ENCODE peak calls at places on chromosomes 5 and 9, in eight cellular contexts. One of them, this sample, is unnamed.

GRCh38 chr5:176762489-176762888 is 47.9 kb upstream of the UNC5A start:
- DNase-seq in SHP77: no peak
- DNase-seq in activated naive CD4-positive, alpha-beta T cell: no peak
- DNase-seq in endothelial cell: no peak
- DNase-seq in A673: no peak
- DNase-seq in AG09309: no peak
- DNase-seq in small intestine: no peak
- DNase-seq in Calu3: no peak
- DNase-seq in this sample: no peak

GRCh38 chr9:114156311-114156657 is 947 bp downstream of the COL27A1 start:
- DNase-seq in small intestine: peak; percentile 14
- DNase-seq in activated naive CD4-positive, alpha-beta T cell: no peak
- DNase-seq in AG09309: no peak
- DNase-seq in SHP77: no peak
- DNase-seq in A673: no peak
- DNase-seq in endothelial cell: no peak
- DNase-seq in Calu3: no peak
- DNase-seq in this sample: no peak

GRCh38 chr5:53110156-53110555 is 599 bp upstream of the MOCS2 start:
- DNase-seq in endothelial cell: no peak
- DNase-seq in Calu3: no peak
- DNase-seq in small intestine: no peak
- DNase-seq in SHP77: no peak
- DNase-seq in AG09309: no peak
- DNase-seq in activated naive CD4-positive, alpha-beta T cell: no peak
- DNase-seq in A673: no peak
- DNase-seq in this sample: no peak

GRCh38 chr5:122907238-122907637 is 61.8 kb downstream of the SNX24 start:
- DNase-seq in Calu3: no peak
- DNase-seq in A673: peak; percentile 7
- DNase-seq in small intestine: no peak
- DNase-seq in endothelial cell: no peak
- DNase-seq in AG09309: no peak
- DNase-seq in activated naive CD4-positive, alpha-beta T cell: no peak
- DNase-seq in SHP77: no peak
- DNase-seq in this sample: no peak

GRCh38 chr5:52859619-52860018 is 71.9 kb downstream of the ITGA1 start:
- DNase-seq in SHP77: no peak
- DNase-seq in Calu3: no peak
- DNase-seq in small intestine: no peak
- DNase-seq in endothelial cell: no peak
- DNase-seq in activated naive CD4-positive, alpha-beta T cell: no peak
- DNase-seq in AG09309: no peak
- DNase-seq in A673: peak; percentile 47
- DNase-seq in this sample: no peak

GRCh38 chr9:26326473-26327044 is 566.0 kb downstream of the CAAP1 start:
- DNase-seq in AG09309: peak; percentile 43
- DNase-seq in activated naive CD4-positive, alpha-beta T cell: no peak
- DNase-seq in Calu3: peak; percentile 12
- DNase-seq in endothelial cell: peak; percentile 50
- DNase-seq in SHP77: peak; percentile 62
- DNase-seq in A673: peak; percentile 33
- DNase-seq in small intestine: peak; percentile 23
- DNase-seq in this sample: peak; percentile 40

GRCh38 chr5:87151547-87151946 is 116.1 kb upstream of the RASA1 start:
- DNase-seq in endothelial cell: no peak
- DNase-seq in Calu3: no peak
- DNase-seq in small intestine: no peak
- DNase-seq in AG09309: peak; percentile 44
- DNase-seq in activated naive CD4-positive, alpha-beta T cell: no peak
- DNase-seq in A673: peak; percentile 3
- DNase-seq in SHP77: no peak
- DNase-seq in this sample: no peak

GRCh38 chr5:142141463-142141862 is 32.9 kb downstream of the NDFIP1 start:
- DNase-seq in A673: peak; percentile 28
- DNase-seq in small intestine: no peak
- DNase-seq in SHP77: no peak
- DNase-seq in endothelial cell: no peak
- DNase-seq in AG09309: no peak
- DNase-seq in Calu3: no peak
- DNase-seq in activated naive CD4-positive, alpha-beta T cell: no peak
- DNase-seq in this sample: no peak

GRCh38 chr9:109730228-109730627 is 49.8 kb upstream of the PALM2AKAP2 start:
- DNase-seq in Calu3: peak; percentile 7
- DNase-seq in AG09309: no peak
- DNase-seq in SHP77: no peak
- DNase-seq in small intestine: peak; percentile 63
- DNase-seq in endothelial cell: no peak
- DNase-seq in A673: peak; percentile 10
- DNase-seq in activated naive CD4-positive, alpha-beta T cell: no peak
- DNase-seq in this sample: peak; percentile 35

GRCh38 chr9:92974696-92975451 is 27.6 kb downstream of the FGD3 start:
- DNase-seq in SHP77: no peak
- DNase-seq in small intestine: no peak
- DNase-seq in activated naive CD4-positive, alpha-beta T cell: no peak
- DNase-seq in AG09309: no peak
- DNase-seq in Calu3: no peak
- DNase-seq in A673: no peak
- DNase-seq in endothelial cell: no peak
- DNase-seq in this sample: no peak

GRCh38 chr9:133954862-133955529 is 37.1 kb downstream of the VAV2 start:
- DNase-seq in endothelial cell: no peak
- DNase-seq in SHP77: no peak
- DNase-seq in activated naive CD4-positive, alpha-beta T cell: no peak
- DNase-seq in AG09309: no peak
- DNase-seq in Calu3: no peak
- DNase-seq in A673: no peak
- DNase-seq in small intestine: no peak
- DNase-seq in this sample: no peak

GRCh38 chr5:154412925-154413324 is 32.9 kb upstream of the SAP30L start:
- DNase-seq in small intestine: no peak
- DNase-seq in A673: no peak
- DNase-seq in Calu3: no peak
- DNase-seq in AG09309: no peak
- DNase-seq in SHP77: no peak
- DNase-seq in endothelial cell: no peak
- DNase-seq in activated naive CD4-positive, alpha-beta T cell: no peak
- DNase-seq in this sample: no peak

GRCh38 chr5:94793113-94793815 is 174.8 kb downstream of the SLF1 start:
- DNase-seq in SHP77: no peak
- DNase-seq in activated naive CD4-positive, alpha-beta T cell: no peak
- DNase-seq in endothelial cell: no peak
- DNase-seq in Calu3: no peak
- DNase-seq in A673: no peak
- DNase-seq in AG09309: peak; percentile 67
- DNase-seq in small intestine: peak; percentile 49
- DNase-seq in this sample: no peak

GRCh38 chr9:118630931-118631595 is 738.2 kb downstream of the BRINP1 start:
- DNase-seq in AG09309: no peak
- DNase-seq in small intestine: no peak
- DNase-seq in endothelial cell: no peak
- DNase-seq in Calu3: no peak
- DNase-seq in activated naive CD4-positive, alpha-beta T cell: no peak
- DNase-seq in A673: no peak
- DNase-seq in SHP77: no peak
- DNase-seq in this sample: no peak

GRCh38 chr5:96091874-96092273 is 130.2 kb upstream of the ELL2 start:
- DNase-seq in activated naive CD4-positive, alpha-beta T cell: no peak
- DNase-seq in AG09309: no peak
- DNase-seq in A673: no peak
- DNase-seq in endothelial cell: no peak
- DNase-seq in SHP77: no peak
- DNase-seq in small intestine: no peak
- DNase-seq in Calu3: no peak
- DNase-seq in this sample: no peak

GRCh38 chr9:14868772-14869583 is 41.2 kb downstream of the FREM1 start:
- DNase-seq in activated naive CD4-positive, alpha-beta T cell: no peak
- DNase-seq in SHP77: no peak
- DNase-seq in Calu3: no peak
- DNase-seq in small intestine: no peak
- DNase-seq in AG09309: no peak
- DNase-seq in A673: no peak
- DNase-seq in endothelial cell: no peak
- DNase-seq in this sample: no peak

GRCh38 chr5:142981886-142982820 is 212.0 kb downstream of the ARHGAP26 start:
- DNase-seq in endothelial cell: no peak
- DNase-seq in small intestine: peak; percentile 95
- DNase-seq in SHP77: peak; percentile 61
- DNase-seq in AG09309: no peak
- DNase-seq in A673: peak; percentile 83
- DNase-seq in activated naive CD4-positive, alpha-beta T cell: no peak
- DNase-seq in Calu3: peak; percentile 66
- DNase-seq in this sample: peak; percentile 50

GRCh38 chr9:129021091-129021490 is 7.0 kb downstream of the SH3GLB2 start:
- DNase-seq in small intestine: peak; percentile 50
- DNase-seq in AG09309: no peak
- DNase-seq in A673: no peak
- DNase-seq in Calu3: no peak
- DNase-seq in SHP77: no peak
- DNase-seq in endothelial cell: no peak
- DNase-seq in activated naive CD4-positive, alpha-beta T cell: no peak
- DNase-seq in this sample: no peak

GRCh38 chr5:57594436-57594835 is 111.8 kb upstream of the ACTBL2 start:
- DNase-seq in Calu3: no peak
- DNase-seq in A673: no peak
- DNase-seq in SHP77: no peak
- DNase-seq in endothelial cell: no peak
- DNase-seq in AG09309: no peak
- DNase-seq in small intestine: no peak
- DNase-seq in activated naive CD4-positive, alpha-beta T cell: no peak
- DNase-seq in this sample: no peak

GRCh38 chr9:81557452-81557956 is 131.8 kb downstream of the TLE1 start:
- DNase-seq in small intestine: no peak
- DNase-seq in SHP77: no peak
- DNase-seq in AG09309: peak; percentile 35
- DNase-seq in A673: peak; percentile 6
- DNase-seq in Calu3: no peak
- DNase-seq in activated naive CD4-positive, alpha-beta T cell: no peak
- DNase-seq in endothelial cell: no peak
- DNase-seq in this sample: no peak

GRCh38 chr5:133969654-133970324 is 1.4 kb upstream of the C5orf15 start:
- DNase-seq in A673: no peak
- DNase-seq in small intestine: no peak
- DNase-seq in AG09309: no peak
- DNase-seq in SHP77: no peak
- DNase-seq in activated naive CD4-positive, alpha-beta T cell: no peak
- DNase-seq in Calu3: peak; percentile 70
- DNase-seq in endothelial cell: no peak
- DNase-seq in this sample: no peak

GRCh38 chr5:6279607-6280006 is 98.7 kb downstream of the MED10 start:
- DNase-seq in SHP77: peak; percentile 35
- DNase-seq in AG09309: no peak
- DNase-seq in Calu3: no peak
- DNase-seq in small intestine: no peak
- DNase-seq in endothelial cell: no peak
- DNase-seq in A673: no peak
- DNase-seq in activated naive CD4-positive, alpha-beta T cell: no peak
- DNase-seq in this sample: no peak

GRCh38 chr5:93953442-93953841 is 212.0 kb upstream of the POU5F2 start:
- DNase-seq in SHP77: no peak
- DNase-seq in activated naive CD4-positive, alpha-beta T cell: no peak
- DNase-seq in A673: no peak
- DNase-seq in small intestine: no peak
- DNase-seq in Calu3: no peak
- DNase-seq in endothelial cell: no peak
- DNase-seq in AG09309: no peak
- DNase-seq in this sample: no peak

GRCh38 chr5:10695055-10695649 is 65.9 kb downstream of the DAP start:
- DNase-seq in small intestine: peak; percentile 71
- DNase-seq in endothelial cell: peak; percentile 68
- DNase-seq in activated naive CD4-positive, alpha-beta T cell: no peak
- DNase-seq in AG09309: no peak
- DNase-seq in A673: peak; percentile 61
- DNase-seq in SHP77: peak; percentile 77
- DNase-seq in Calu3: peak; percentile 78
- DNase-seq in this sample: peak; percentile 64

GRCh38 chr5:143115381-143115780 is 288.1 kb downstream of the NR3C1 start:
- DNase-seq in AG09309: no peak
- DNase-seq in activated naive CD4-positive, alpha-beta T cell: no peak
- DNase-seq in Calu3: no peak
- DNase-seq in small intestine: no peak
- DNase-seq in SHP77: no peak
- DNase-seq in endothelial cell: no peak
- DNase-seq in A673: no peak
- DNase-seq in this sample: no peak

GRCh38 chr5:100777680-100778281 is 125.3 kb downstream of the ST8SIA4 start:
- DNase-seq in A673: peak; percentile 89
- DNase-seq in activated naive CD4-positive, alpha-beta T cell: no peak
- DNase-seq in Calu3: peak; percentile 47
- DNase-seq in small intestine: peak; percentile 3
- DNase-seq in endothelial cell: no peak
- DNase-seq in AG09309: peak; percentile 41
- DNase-seq in SHP77: no peak
- DNase-seq in this sample: no peak

GRCh38 chr5:10452768-10453331 is 11.2 kb downstream of the ROPN1L start:
- DNase-seq in SHP77: peak; percentile 61
- DNase-seq in A673: peak; percentile 78
- DNase-seq in Calu3: peak; percentile 31
- DNase-seq in AG09309: peak; percentile 77
- DNase-seq in endothelial cell: peak; percentile 26
- DNase-seq in small intestine: peak; percentile 67
- DNase-seq in activated naive CD4-positive, alpha-beta T cell: no peak
- DNase-seq in this sample: peak; percentile 24

GRCh38 chr9:110880123-110880522 is 158.1 kb downstream of the LPAR1 start:
- DNase-seq in small intestine: no peak
- DNase-seq in AG09309: peak; percentile 71
- DNase-seq in Calu3: no peak
- DNase-seq in activated naive CD4-positive, alpha-beta T cell: no peak
- DNase-seq in SHP77: no peak
- DNase-seq in endothelial cell: no peak
- DNase-seq in A673: no peak
- DNase-seq in this sample: no peak

GRCh38 chr5:123119334-123119986 is 30.4 kb downstream of the PRDM6 start:
- DNase-seq in Calu3: peak; percentile 66
- DNase-seq in A673: no peak
- DNase-seq in activated naive CD4-positive, alpha-beta T cell: no peak
- DNase-seq in SHP77: no peak
- DNase-seq in small intestine: peak; percentile 10
- DNase-seq in endothelial cell: peak; percentile 36
- DNase-seq in AG09309: peak; percentile 13
- DNase-seq in this sample: no peak

GRCh38 chr5:63240063-63240755 is 661.6 kb downstream of the LRRC70 start:
- DNase-seq in SHP77: no peak
- DNase-seq in activated naive CD4-positive, alpha-beta T cell: no peak
- DNase-seq in AG09309: no peak
- DNase-seq in A673: no peak
- DNase-seq in Calu3: no peak
- DNase-seq in endothelial cell: no peak
- DNase-seq in small intestine: no peak
- DNase-seq in this sample: no peak

GRCh38 chr5:133370281-133370890 is 242.0 kb downstream of the FSTL4 start:
- DNase-seq in activated naive CD4-positive, alpha-beta T cell: no peak
- DNase-seq in small intestine: no peak
- DNase-seq in Calu3: no peak
- DNase-seq in endothelial cell: no peak
- DNase-seq in SHP77: no peak
- DNase-seq in A673: no peak
- DNase-seq in AG09309: no peak
- DNase-seq in this sample: no peak

GRCh38 chr5:137876101-137876500 is 8.4 kb downstream of the MYOT start:
- DNase-seq in A673: no peak
- DNase-seq in AG09309: no peak
- DNase-seq in small intestine: no peak
- DNase-seq in activated naive CD4-positive, alpha-beta T cell: no peak
- DNase-seq in endothelial cell: no peak
- DNase-seq in Calu3: no peak
- DNase-seq in SHP77: no peak
- DNase-seq in this sample: no peak

GRCh38 chr5:135851907-135852805 is 17.7 kb downstream of the SLC25A48 start:
- DNase-seq in endothelial cell: no peak
- DNase-seq in Calu3: no peak
- DNase-seq in activated naive CD4-positive, alpha-beta T cell: no peak
- DNase-seq in small intestine: no peak
- DNase-seq in SHP77: no peak
- DNase-seq in AG09309: no peak
- DNase-seq in A673: no peak
- DNase-seq in this sample: no peak

GRCh38 chr5:77418601-77419591 is 73.2 kb downstream of the WDR41 start:
- DNase-seq in activated naive CD4-positive, alpha-beta T cell: no peak
- DNase-seq in small intestine: no peak
- DNase-seq in SHP77: no peak
- DNase-seq in AG09309: no peak
- DNase-seq in endothelial cell: no peak
- DNase-seq in A673: peak; percentile 48
- DNase-seq in Calu3: no peak
- DNase-seq in this sample: no peak